ENCODE peak calls at places on chromosomes 4 and X, in ten cellular contexts. I is GM12864, R is lower lobe of right lung, E is PC-9, C is osteoblast, S is foreskin fibroblast, B is nephron progenitor cell, O is progenitor cell of endocrine pancreas, V is uterus, T is coronary artery. F is an unnamed sample.

GRCh38 chr4:1192091-1192492 is 19.7 kb upstream of the SPON2 start:
- DNase-seq in S (peak), O (no peak), V (peak), E (peak), B (no peak), T (peak), I (no peak), C (peak), R (peak), F (peak)

GRCh38 chr4:117137143-117137542 is 51.8 kb upstream of the TRAM1L1 start:
- DNase-seq in E (peak), C (no peak), B (no peak), S (peak), R (no peak), O (no peak), I (no peak), T (no peak), V (no peak), F (peak)

GRCh38 chr4:38243385-38244053 is 283.3 kb downstream of the PTTG2 start:
- DNase-seq in R (no peak), V (no peak), B (no peak), T (no peak), I (no peak), O (no peak), C (peak), S (no peak), E (no peak), F (no peak)

GRCh38 chrX:68994135-68994882 is 165.5 kb downstream of the EFNB1 start:
- DNase-seq in I (no peak), R (no peak), V (no peak), B (no peak), C (no peak), T (peak), E (no peak), O (peak), S (no peak), F (no peak)

GRCh38 chr4:174207370-174207769 is 76.1 kb downstream of the FBXO8 start:
- DNase-seq in T (no peak), O (no peak), S (no peak), C (no peak), V (no peak), E (no peak), B (no peak), I (no peak), R (no peak), F (no peak)

GRCh38 chr4:167587361-167587760 is 353.1 kb upstream of the SPOCK3 start:
- DNase-seq in C (no peak), I (no peak), V (no peak), T (no peak), R (no peak), S (no peak), B (no peak), E (no peak), O (no peak), F (no peak)

GRCh38 chrX:22666441-22666840 is 333.3 kb upstream of the DDX53 start:
- DNase-seq in O (no peak), E (no peak), T (no peak), B (peak), V (no peak), C (peak), R (no peak), I (no peak), S (no peak), F (no peak)

GRCh38 chr4:98289375-98289774 is 28.2 kb downstream of the RAP1GDS1 start:
- DNase-seq in B (no peak), V (no peak), T (no peak), E (no peak), I (peak), R (no peak), S (no peak), C (no peak), O (no peak), F (no peak)

GRCh38 chr4:158936238-158936637 is 166.6 kb upstream of the RAPGEF2 start:
- DNase-seq in T (no peak), B (no peak), E (no peak), V (no peak), O (no peak), C (no peak), S (no peak), I (no peak), R (no peak), F (no peak)

GRCh38 chr4:35885081-35885480 is 359.2 kb downstream of the ARAP2 start:
- DNase-seq in T (no peak), B (no peak), S (no peak), E (no peak), V (no peak), C (no peak), O (no peak), I (no peak), R (no peak), F (no peak)

GRCh38 chrX:24694825-24695224 is 1.1 kb downstream of the POLA1 start:
- DNase-seq in B (no peak), T (no peak), E (no peak), V (no peak), S (no peak), I (no peak), R (no peak), O (no peak), C (no peak), F (no peak)

GRCh38 chr4:146975535-146975934 is 29.9 kb upstream of the TTC29 start:
- DNase-seq in T (no peak), O (no peak), R (no peak), B (no peak), C (no peak), I (no peak), E (no peak), S (no peak), V (no peak), F (no peak)

GRCh38 chr4:46830971-46831454 is 78.0 kb downstream of the COX7B2 start:
- DNase-seq in R (no peak), T (peak), S (no peak), B (no peak), C (no peak), O (no peak), V (no peak), E (no peak), I (no peak), F (no peak)

GRCh38 chrX:123476636-123477219 is 256.1 kb downstream of the THOC2 start:
- DNase-seq in R (no peak), I (no peak), T (no peak), C (no peak), V (no peak), S (no peak), B (no peak), O (no peak), E (no peak), F (no peak)

GRCh38 chrX:80430826-80431501 is 10.7 kb downstream of the TENT5D start:
- DNase-seq in T (no peak), B (no peak), C (no peak), S (no peak), R (no peak), O (no peak), E (no peak), I (no peak), V (no peak), F (no peak)

GRCh38 chrX:49058794-49059193 is at the start of gene CCDC120:
- DNase-seq in O (no peak), C (peak), E (no peak), R (peak), T (no peak), B (no peak), V (no peak), S (no peak), I (no peak), F (peak)

GRCh38 chr4:17780461-17781071 is 855 bp downstream of the FAM184B start:
- DNase-seq in S (peak), V (no peak), I (no peak), C (no peak), R (no peak), O (no peak), B (no peak), E (no peak), T (no peak), F (no peak)

GRCh38 chrX:150074175-150074574 is 135.9 kb upstream of the EOLA2 start:
- DNase-seq in R (no peak), O (no peak), E (no peak), T (no peak), S (no peak), C (no peak), V (no peak), B (no peak), I (no peak), F (no peak)

GRCh38 chrX:46140272-46140671 is 404.9 kb downstream of the ZNF674 start:
- DNase-seq in T (no peak), R (no peak), E (no peak), S (peak), C (no peak), V (no peak), I (no peak), O (no peak), B (no peak), F (no peak)

GRCh38 chr4:118398226-118399090 is 45.7 kb upstream of the PRSS12 start:
- DNase-seq in I (peak), S (no peak), E (no peak), R (no peak), T (no peak), O (no peak), B (no peak), V (no peak), C (no peak), F (no peak)

GRCh38 chrX:10121787-10122186 is 35.0 kb upstream of the CLCN4 start:
- DNase-seq in S (no peak), I (no peak), R (no peak), O (no peak), V (no peak), C (no peak), T (no peak), E (no peak), B (no peak), F (no peak)

GRCh38 chr4:98939892-98940298 is 11.0 kb upstream of the EIF4E start:
- DNase-seq in C (peak), O (no peak), S (peak), E (no peak), R (no peak), T (no peak), V (no peak), I (no peak), B (peak), F (peak)

GRCh38 chr4:604131-604530 is 21.2 kb upstream of the PDE6B start:
- DNase-seq in R (no peak), B (no peak), O (no peak), T (no peak), C (no peak), V (no peak), E (no peak), I (no peak), S (no peak), F (no peak)

GRCh38 chrX:23634181-23634580 is 33.1 kb upstream of the PRDX4 start:
- DNase-seq in O (no peak), B (no peak), S (no peak), C (peak), E (no peak), I (no peak), R (no peak), V (no peak), T (no peak), F (no peak)

DNA sequence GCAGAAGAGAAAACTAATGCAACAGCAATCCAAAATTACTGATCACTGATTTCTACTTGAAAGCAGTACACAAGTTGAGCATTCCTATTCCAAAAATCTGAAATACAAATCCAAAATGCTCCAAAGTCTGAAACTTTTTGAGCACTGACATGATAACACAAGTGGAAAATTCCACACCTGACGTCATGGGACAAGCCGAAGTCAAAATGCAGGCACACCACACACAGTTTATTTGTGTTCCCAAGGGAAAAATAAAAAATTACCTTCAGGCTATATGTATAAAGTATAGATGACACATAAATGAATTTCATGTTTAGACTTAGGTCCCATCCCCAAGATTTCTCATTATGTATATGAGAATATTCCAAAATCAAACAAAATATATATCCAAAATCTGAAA is 20.7 kb downstream of the ANKRD50 start:
- DNase-seq in V (no peak), S (no peak), C (no peak), R (no peak), I (no peak), T (no peak), O (no peak), B (no peak), E (no peak), F (no peak)
- TF ChIP-seq CTCF in V (no peak), S (no peak), C (no peak), R (no peak), I (no peak), T (no peak), O (no peak), B (no peak), E (no peak), F (no peak)

DNA sequence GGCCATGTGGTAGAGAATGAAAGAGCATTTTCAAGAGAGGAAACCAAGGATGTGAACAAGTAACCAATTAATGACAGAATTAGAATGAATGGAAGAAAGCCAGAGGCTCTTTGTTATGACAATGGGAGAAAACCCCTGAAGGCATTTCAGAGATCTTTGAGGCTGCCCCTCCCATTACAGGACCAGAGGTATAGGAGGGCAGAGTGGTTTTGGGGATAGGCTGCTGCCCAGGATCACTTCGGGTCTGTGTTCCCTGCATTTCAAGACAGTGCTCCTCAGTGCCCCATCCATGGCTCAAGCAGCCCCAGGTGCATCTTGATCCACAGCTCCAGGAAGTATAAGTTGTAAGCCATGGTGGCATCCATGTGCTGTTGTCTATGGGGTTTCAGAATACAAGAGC is 124.0 kb upstream of the HPF1 start:
- DNase-seq in I (no peak), O (no peak), S (no peak), V (no peak), T (no peak), C (no peak), E (no peak), B (no peak), R (no peak), F (no peak)
- TF ChIP-seq CTCF in I (no peak), O (no peak), S (no peak), V (no peak), T (no peak), C (no peak), E (no peak), B (no peak), R (no peak), F (no peak)

DNA sequence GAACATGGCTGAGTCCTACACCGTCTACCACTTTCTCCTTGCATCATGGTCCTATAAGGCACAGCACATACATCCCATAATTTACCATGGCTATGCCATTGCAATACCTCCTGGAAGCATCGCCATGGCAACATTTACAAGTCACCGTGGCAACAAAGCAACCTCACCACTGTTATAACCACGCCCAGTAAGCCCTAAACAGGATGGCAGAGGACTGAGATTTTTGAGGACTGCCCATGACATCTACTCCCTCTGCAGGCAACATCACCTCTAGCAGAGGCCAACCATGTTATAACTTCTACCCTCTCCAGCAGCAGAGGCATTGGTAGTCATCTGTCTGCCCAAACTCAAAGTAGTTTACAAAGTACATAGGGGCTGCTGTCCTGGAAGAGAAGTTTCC is 29.7 kb downstream of the BCOR start:
- DNase-seq in C (no peak), T (no peak), B (no peak), I (no peak), V (no peak), R (no peak), O (no peak), E (no peak), S (no peak), F (no peak)
- TF ChIP-seq CTCF in C (no peak), T (no peak), B (no peak), I (no peak), V (no peak), R (no peak), O (no peak), E (no peak), S (no peak), F (no peak)

DNA sequence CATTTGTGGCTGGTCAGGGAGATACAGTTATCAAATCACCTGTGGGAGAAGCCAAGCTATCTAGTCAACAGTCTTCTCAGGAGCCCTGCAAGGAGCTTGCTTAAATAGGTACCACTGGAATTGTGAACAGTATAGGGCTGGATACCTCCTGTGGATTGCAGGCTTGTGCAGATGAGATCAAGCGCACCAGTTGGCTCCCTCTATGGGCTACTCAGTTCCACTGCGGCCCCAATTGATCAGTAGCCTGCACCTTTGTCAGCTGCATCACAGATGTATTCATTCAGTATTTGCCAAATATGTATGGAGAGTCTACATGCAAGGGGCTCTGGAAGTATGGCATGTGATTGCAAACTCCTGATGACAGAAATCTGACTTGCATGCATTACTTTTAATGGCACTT is 28.6 kb downstream of the TEX13A start:
- DNase-seq in S (no peak), C (no peak), B (peak), R (no peak), E (peak), V (no peak), I (no peak), T (no peak), O (no peak), F (peak)
- TF ChIP-seq CTCF in S (peak), C (peak), B (peak), R (peak), E (peak), V (no peak), I (peak), T (no peak), O (peak), F (no peak)